ENCODE peak calls at places on chromosomes 3 and 15, in seven cellular contexts. V, I, F, W, Q, X and D are unnamed samples.
A peak's percentile ranks its signal among the peaks of the same experiment; 100 is the strongest.

GRCh38 chr15:39465843-39466242 is 115.0 kb upstream of the THBS1 start:
- DNase-seq in Q (no peak), W (no peak), X (no peak), V (no peak), I (no peak), F (no peak), D (no peak)

GRCh38 chr3:126714296-126714900 is 10.4 kb downstream of the CHCHD6 start:
- DNase-seq in X (no peak), I (no peak), Q (no peak), F (no peak), V (no peak), W (no peak), D (no peak)

GRCh38 chr15:63288778-63289378 is 11.5 kb downstream of the APH1B start:
- DNase-seq in V (peak; percentile 86), Q (no peak), I (no peak), F (no peak), W (peak; percentile 35), X (no peak), D (no peak)

GRCh38 chr3:34020761-34021635 is 222.6 kb downstream of the PDCD6IP start:
- DNase-seq in Q (no peak), I (no peak), X (no peak), W (no peak), F (peak; percentile 33), V (no peak), D (no peak)

GRCh38 chr15:36757189-36757814 is 177.9 kb downstream of the CDIN1 start:
- DNase-seq in X (no peak), V (no peak), I (no peak), Q (no peak), F (no peak), W (peak; percentile 75), D (no peak)

GRCh38 chr3:58414538-58415197 is 19.0 kb downstream of the PDHB start:
- DNase-seq in Q (peak; percentile 33), W (peak; percentile 51), I (no peak), F (peak; percentile 61), X (peak; percentile 40), V (peak; percentile 26), D (no peak)

GRCh38 chr15:47675735-47676134 is 41.6 kb upstream of the SEMA6D start:
- DNase-seq in X (no peak), V (no peak), I (no peak), Q (no peak), W (no peak), F (no peak), D (no peak)

GRCh38 chr15:70427531-70428120 is 329.9 kb upstream of the TLE3 start:
- DNase-seq in V (no peak), F (no peak), Q (no peak), W (peak; percentile 10), X (no peak), I (no peak), D (no peak)

GRCh38 chr3:127791221-127791913 is 30.9 kb downstream of the MGLL start:
- DNase-seq in V (no peak), F (peak; percentile 14), X (peak; percentile 35), Q (no peak), W (peak; percentile 65), I (no peak), D (no peak)

GRCh38 chr3:9248232-9249191 is 934 bp downstream of the SRGAP3 start:
- DNase-seq in I (peak; percentile 47), V (no peak), Q (no peak), W (no peak), F (no peak), X (peak; percentile 32), D (no peak)

GRCh38 chr15:85778107-85778776 is 16.5 kb downstream of the KLHL25 start:
- DNase-seq in W (no peak), F (no peak), I (no peak), X (no peak), Q (no peak), V (no peak), D (no peak)

GRCh38 chr3:74663178-74663577 is 48.7 kb upstream of the CNTN3 start:
- DNase-seq in W (no peak), F (no peak), V (no peak), I (no peak), X (no peak), Q (no peak), D (no peak)

GRCh38 chr15:67080118-67080899 is 14.9 kb downstream of the SMAD3 start:
- DNase-seq in V (no peak), I (no peak), Q (no peak), W (peak; percentile 96), X (peak; percentile 63), F (no peak), D (peak; percentile 78)

GRCh38 chr3:126109860-126110235 is 25.9 kb upstream of the SLC41A3 start:
- DNase-seq in W (no peak), Q (no peak), I (peak; percentile 26), X (no peak), V (no peak), F (no peak), D (no peak)

GRCh38 chr15:41999290-42000285 is 21.3 kb downstream of the PLA2G4E start:
- DNase-seq in I (no peak), W (no peak), X (no peak), F (no peak), Q (no peak), V (no peak), D (peak; percentile 2)

GRCh38 chr15:70111203-70112017 is 13.7 kb upstream of the TLE3 start:
- DNase-seq in I (peak; percentile 75), F (peak; percentile 19), Q (peak; percentile 93), X (peak; percentile 53), V (peak; percentile 75), W (peak; percentile 91), D (no peak)

GRCh38 chr3:125594581-125595011 is 701 bp downstream of the OSBPL11 start:
- DNase-seq in V (no peak), W (no peak), I (no peak), X (no peak), Q (no peak), F (peak; percentile 17), D (no peak)

GRCh38 chr15:55194246-55194645 is 2.5 kb downstream of the RSL24D1 start:
- DNase-seq in W (no peak), V (no peak), I (no peak), F (no peak), Q (no peak), X (no peak), D (no peak)

GRCh38 chr15:69576035-69576526 is 123.5 kb downstream of the RPLP1 start:
- DNase-seq in V (peak; percentile 87), W (no peak), Q (peak; percentile 17), F (peak; percentile 45), I (peak; percentile 78), X (peak; percentile 74), D (peak; percentile 84)

DNA sequence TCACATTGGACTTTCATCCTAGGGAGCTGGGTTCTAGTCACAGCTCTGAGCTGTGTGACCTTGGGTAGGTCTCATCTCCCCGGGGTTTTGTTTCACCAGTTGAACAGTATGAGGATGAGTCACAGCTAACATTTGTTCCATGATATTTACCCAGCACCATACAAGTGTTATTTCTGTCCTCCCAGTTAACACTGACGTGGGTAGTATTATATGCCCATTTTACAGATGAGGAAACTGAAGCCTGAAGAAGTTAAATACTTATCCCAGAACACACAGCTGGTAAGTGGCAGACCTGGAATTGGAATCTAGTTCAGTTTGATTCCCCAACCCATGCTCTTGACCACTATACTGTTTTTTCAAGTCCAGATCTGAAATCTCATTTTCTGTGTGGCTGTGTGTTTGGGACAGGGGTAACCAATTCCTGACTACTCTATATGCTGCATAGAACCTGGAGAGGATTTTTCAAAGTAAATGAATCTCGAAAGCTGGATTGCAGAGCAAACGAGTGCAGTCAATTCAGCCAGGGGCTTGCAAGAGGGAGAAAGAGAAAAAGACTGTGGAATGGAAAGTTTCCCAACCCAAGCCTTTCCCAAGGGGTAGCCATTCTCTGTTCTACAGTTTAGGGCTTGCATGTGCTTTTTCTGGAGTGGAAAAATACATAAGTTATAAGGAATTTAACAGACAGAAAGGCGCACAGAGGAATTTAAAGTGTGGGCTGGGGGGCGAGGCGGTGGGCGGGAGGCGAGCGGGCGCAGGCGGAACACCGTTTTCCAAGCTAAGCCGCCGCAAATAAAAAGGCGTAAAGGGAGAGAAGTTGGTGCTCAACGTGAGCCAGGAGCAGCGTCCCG is 684 bp upstream of the RARB start:
- DNase-seq in V (no peak), Q (no peak), F (no peak), W (peak; percentile 80), X (no peak), I (no peak), D (no peak)
- H3K27ac ChIP-seq in V (peak overlapping the region; percentile 92), Q (no peak overlapping the region), F (no peak overlapping the region), W (peak overlapping the region; percentile 88), X (peak overlapping the region; percentile 92), I (peak overlapping the region; percentile 75), D (peak overlapping the region; percentile 79)

DNA sequence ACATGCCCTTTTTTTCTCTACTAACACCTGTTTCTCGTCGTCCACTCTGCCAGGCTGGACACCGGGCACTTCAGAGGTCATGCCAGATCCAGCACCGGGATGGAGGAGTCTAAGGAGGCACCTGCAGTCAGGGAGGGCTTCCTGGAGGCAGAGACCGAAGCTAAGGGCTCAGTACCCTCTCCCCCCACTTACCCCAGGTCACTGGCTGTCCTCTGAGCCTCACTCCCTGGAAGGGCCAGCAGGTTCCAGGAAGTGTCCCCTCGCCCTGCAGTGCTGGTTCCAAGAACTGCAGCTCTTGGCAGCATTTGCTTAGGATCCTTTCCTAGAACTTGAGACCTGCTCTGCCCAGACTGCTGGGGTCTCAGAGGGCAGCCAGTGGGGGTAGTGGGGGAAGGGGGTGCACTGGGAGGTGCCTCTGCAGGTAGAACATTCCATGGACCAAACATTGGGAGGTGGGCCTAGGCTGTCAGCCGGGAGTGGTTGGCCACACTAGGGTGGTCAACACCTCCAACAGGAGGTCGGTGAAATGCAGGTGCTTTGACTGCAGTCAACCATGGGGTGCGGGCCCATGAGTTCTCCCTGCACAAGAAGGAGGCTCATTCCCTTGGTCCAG is 11.3 kb downstream of the CISH start:
- DNase-seq in F (peak; percentile 79), V (no peak), W (no peak), X (peak; percentile 60), Q (no peak), I (no peak), D (peak; percentile 72)
- H3K27ac ChIP-seq in F (peak overlapping the region; percentile 99), V (peak overlapping the region; percentile 98), W (peak overlapping the region; percentile 85), X (peak overlapping the region; percentile 97), Q (no peak overlapping the region), I (peak overlapping the region; percentile 82), D (peak overlapping the region; percentile 92)

DNA sequence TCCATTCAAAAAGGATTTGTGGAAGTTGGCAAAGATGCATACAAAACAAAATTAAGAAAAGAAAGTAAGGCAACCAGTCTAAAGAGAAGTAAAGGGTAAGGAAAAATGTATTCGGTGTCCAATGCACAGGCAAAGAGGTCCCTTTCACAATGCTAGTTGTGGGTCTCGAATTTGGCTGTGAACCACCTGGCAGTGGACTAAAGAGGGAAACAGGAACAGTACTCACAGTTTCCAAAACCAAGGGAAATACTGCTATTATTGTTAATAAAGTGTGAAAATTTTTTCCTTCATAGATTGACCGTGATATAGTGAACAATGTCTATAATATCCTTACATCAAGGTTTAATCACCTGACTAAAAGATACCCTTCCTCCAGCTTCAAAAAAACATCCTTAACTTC is 57.9 kb downstream of the TNIK start:
- DNase-seq in V (no peak), I (no peak), Q (no peak), X (no peak), F (no peak), W (no peak), D (no peak)
- H3K27ac ChIP-seq in V (no peak overlapping the region), I (no peak overlapping the region), Q (no peak overlapping the region), X (no peak overlapping the region), F (no peak overlapping the region), W (no peak overlapping the region), D (no peak overlapping the region)

DNA sequence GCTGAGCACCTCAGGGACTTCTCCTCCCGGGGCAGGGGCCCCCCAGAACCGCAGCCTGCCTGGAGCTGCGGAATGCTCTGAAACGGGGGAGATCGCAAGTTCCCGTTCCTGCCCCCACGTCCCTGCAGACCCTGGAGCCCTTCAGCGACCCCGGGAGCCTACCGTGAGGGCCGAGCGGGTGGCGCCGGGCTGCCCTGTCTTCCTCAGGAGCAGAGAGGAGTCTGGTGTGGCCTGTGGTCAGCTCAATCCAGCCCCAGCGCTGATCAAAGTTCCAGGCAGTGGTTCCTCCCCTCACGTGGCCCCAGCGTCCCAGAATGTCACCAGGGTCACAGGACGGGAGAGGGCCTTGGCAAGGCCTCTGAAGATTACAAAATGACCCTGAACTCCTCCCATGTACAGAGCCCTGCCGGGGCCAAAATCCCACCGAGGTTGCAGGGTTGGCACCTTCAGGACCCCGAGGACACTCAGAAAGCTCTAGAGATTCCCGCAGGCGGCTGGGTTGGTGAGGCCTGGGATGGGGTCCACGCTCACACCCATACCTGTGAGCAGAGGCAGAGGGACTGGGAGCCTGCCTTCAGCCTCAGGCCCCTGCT is at the start of gene CPN2:
- DNase-seq in W (no peak), V (no peak), F (no peak), Q (no peak), I (no peak), X (no peak), D (no peak)
- H3K27ac ChIP-seq in W (no peak within 1 kb of the TSS), V (no peak within 1 kb of the TSS), F (no peak within 1 kb of the TSS), Q (peak within 1 kb of the TSS; percentile 39), I (no peak within 1 kb of the TSS), X (no peak within 1 kb of the TSS), D (no peak within 1 kb of the TSS)